ENCODE peak calls at places on chromosomes 4 and X, in eight cellular contexts. T, J, M, Q, C, O, D and W are unnamed samples. For H3K4me1, the result is how much of the 10 kb centered on the place peaks cover.

GRCh38 chr4:165381821-165382373 is 3.1 kb downstream of the CPE start:
- DNase-seq in T (no peak), J (no peak), M (no peak), Q (no peak), C (no peak), O (no peak), D (no peak), W (no peak)

GRCh38 chr4:42501624-42502401 is 104.5 kb downstream of the SHISA3 start:
- DNase-seq in T (no peak), J (no peak), M (no peak), Q (no peak), C (no peak), O (no peak), D (no peak), W (no peak)

GRCh38 chrX:20015422-20015821 is 24.6 kb upstream of the BCLAF3 start:
- DNase-seq in T (no peak), J (no peak), M (no peak), Q (no peak), C (no peak), O (no peak), D (no peak), W (no peak)

GRCh38 chr4:111943796-111944203 is 201.5 kb upstream of the FAM241A start:
- DNase-seq in T (no peak), J (no peak), M (peak), Q (peak), C (peak), O (no peak), D (no peak), W (peak)

GRCh38 chr4:142600952-142601351 is 245.1 kb downstream of the INPP4B start:
- DNase-seq in T (no peak), J (no peak), M (no peak), Q (no peak), C (peak), O (no peak), D (no peak), W (no peak)

GRCh38 chr4:20544645-20545044 is 155.6 kb upstream of the PACRGL start:
- DNase-seq in T (no peak), J (no peak), M (peak), Q (no peak), C (peak), O (no peak), D (no peak), W (no peak)

GRCh38 chr4:169202143-169202699 is 68.5 kb downstream of the SH3RF1 start:
- DNase-seq in T (no peak), J (no peak), M (no peak), Q (no peak), C (no peak), O (no peak), D (no peak), W (no peak)

GRCh38 chr4:150789864-150790263 is 207.9 kb downstream of the MAB21L2 start:
- DNase-seq in T (no peak), J (no peak), M (no peak), Q (no peak), C (no peak), O (no peak), D (no peak), W (no peak)

GRCh38 chr4:79249879-79250503 is 75.9 kb downstream of the NAA11 start:
- DNase-seq in T (no peak), J (no peak), M (no peak), Q (no peak), C (no peak), O (no peak), D (no peak), W (no peak)

GRCh38 chr4:61851126-61851525 is 651.0 kb downstream of the ADGRL3 start:
- DNase-seq in T (no peak), J (no peak), M (no peak), Q (no peak), C (no peak), O (no peak), D (no peak), W (no peak)

GRCh38 chr4:85793256-85793655 is 318.3 kb downstream of the ARHGAP24 start:
- DNase-seq in T (no peak), J (no peak), M (no peak), Q (no peak), C (peak), O (no peak), D (no peak), W (no peak)

GRCh38 chr4:38016698-38017097 is 56.5 kb downstream of the PTTG2 start:
- DNase-seq in T (no peak), J (no peak), M (no peak), Q (no peak), C (no peak), O (no peak), D (no peak), W (no peak)

GRCh38 chr4:140255467-140255866 is 101.5 kb upstream of the MAML3 start:
- DNase-seq in T (no peak), J (no peak), M (no peak), Q (no peak), C (peak), O (no peak), D (no peak), W (no peak)

GRCh38 chr4:166924456-166924855 is 309.8 kb downstream of the SPOCK3 start:
- DNase-seq in T (no peak), J (no peak), M (no peak), Q (no peak), C (no peak), O (no peak), D (no peak), W (no peak)

GRCh38 chrX:78329486-78329885 is 2.1 kb upstream of the CYSLTR1 start:
- DNase-seq in T (no peak), J (no peak), M (no peak), Q (no peak), C (no peak), O (no peak), D (no peak), W (no peak)

GRCh38 chrX:14851526-14851925 is 21.3 kb downstream of the FANCB start:
- DNase-seq in T (no peak), J (no peak), M (no peak), Q (no peak), C (no peak), O (no peak), D (no peak), W (no peak)

GRCh38 chr4:2846172-2846571 is 2.5 kb downstream of the ADD1 start:
- DNase-seq in T (no peak), J (no peak), M (no peak), Q (no peak), C (no peak), O (no peak), D (no peak), W (no peak)

GRCh38 chrX:46683023-46683422 is 75.9 kb downstream of the SLC9A7 start:
- DNase-seq in T (no peak), J (no peak), M (no peak), Q (no peak), C (no peak), O (no peak), D (no peak), W (no peak)

GRCh38 chrX:16487620-16488380 is 162.2 kb upstream of the S100G start:
- DNase-seq in T (no peak), J (no peak), M (no peak), Q (no peak), C (no peak), O (no peak), D (no peak), W (no peak)

GRCh38 chr4:152651473-152652060 is 28.2 kb downstream of the TMEM154 start:
- DNase-seq in T (no peak), J (no peak), M (no peak), Q (no peak), C (no peak), O (no peak), D (no peak), W (no peak)

GRCh38 chrX:50736651-50737050 is 77.3 kb downstream of the SHROOM4 start:
- DNase-seq in T (no peak), J (no peak), M (no peak), Q (no peak), C (no peak), O (no peak), D (no peak), W (no peak)

GRCh38 chrX:57528670-57529255 is 63.0 kb upstream of the ZXDB start:
- DNase-seq in T (peak), J (no peak), M (no peak), Q (no peak), C (no peak), O (no peak), D (no peak), W (no peak)

GRCh38 chr4:142509881-142510280 is 336.2 kb downstream of the INPP4B start:
- DNase-seq in T (no peak), J (no peak), M (no peak), Q (no peak), C (no peak), O (no peak), D (no peak), W (no peak)

GRCh38 chr4:62193726-62194125 is 993.6 kb downstream of the ADGRL3 start:
- DNase-seq in T (no peak), J (no peak), M (no peak), Q (no peak), C (no peak), O (no peak), D (no peak), W (no peak)

GRCh38 chrX:129980540-129981206 is 1.8 kb upstream of the BCORL1 start:
- DNase-seq in T (no peak), J (peak), M (no peak), Q (peak), C (no peak), O (peak), D (no peak), W (peak)

GRCh38 chrX:34956915-34957314 is 14.3 kb downstream of the FAM47B start:
- DNase-seq in T (no peak), J (no peak), M (no peak), Q (no peak), C (peak), O (no peak), D (no peak), W (no peak)

GRCh38 chrX:133250184-133251080 is 32.3 kb upstream of the TFDP3 start:
- DNase-seq in T (no peak), J (no peak), M (no peak), Q (no peak), C (peak), O (no peak), D (no peak), W (no peak)

GRCh38 chrX:136304493-136304892 is 3.7 kb downstream of the ADGRG4 start:
- DNase-seq in T (no peak), J (no peak), M (no peak), Q (no peak), C (no peak), O (no peak), D (no peak), W (no peak)

GRCh38 chr4:73620115-73620792 is at the start of gene RASSF6:
- DNase-seq in T (no peak), J (no peak), M (peak), Q (peak), C (no peak), O (no peak), D (no peak), W (peak)

GRCh38 chr4:69054578-69055200 is 41.6 kb upstream of the UGT2B7 start:
- DNase-seq in T (no peak), J (no peak), M (peak), Q (no peak), C (peak), O (no peak), D (no peak), W (no peak)

DNA sequence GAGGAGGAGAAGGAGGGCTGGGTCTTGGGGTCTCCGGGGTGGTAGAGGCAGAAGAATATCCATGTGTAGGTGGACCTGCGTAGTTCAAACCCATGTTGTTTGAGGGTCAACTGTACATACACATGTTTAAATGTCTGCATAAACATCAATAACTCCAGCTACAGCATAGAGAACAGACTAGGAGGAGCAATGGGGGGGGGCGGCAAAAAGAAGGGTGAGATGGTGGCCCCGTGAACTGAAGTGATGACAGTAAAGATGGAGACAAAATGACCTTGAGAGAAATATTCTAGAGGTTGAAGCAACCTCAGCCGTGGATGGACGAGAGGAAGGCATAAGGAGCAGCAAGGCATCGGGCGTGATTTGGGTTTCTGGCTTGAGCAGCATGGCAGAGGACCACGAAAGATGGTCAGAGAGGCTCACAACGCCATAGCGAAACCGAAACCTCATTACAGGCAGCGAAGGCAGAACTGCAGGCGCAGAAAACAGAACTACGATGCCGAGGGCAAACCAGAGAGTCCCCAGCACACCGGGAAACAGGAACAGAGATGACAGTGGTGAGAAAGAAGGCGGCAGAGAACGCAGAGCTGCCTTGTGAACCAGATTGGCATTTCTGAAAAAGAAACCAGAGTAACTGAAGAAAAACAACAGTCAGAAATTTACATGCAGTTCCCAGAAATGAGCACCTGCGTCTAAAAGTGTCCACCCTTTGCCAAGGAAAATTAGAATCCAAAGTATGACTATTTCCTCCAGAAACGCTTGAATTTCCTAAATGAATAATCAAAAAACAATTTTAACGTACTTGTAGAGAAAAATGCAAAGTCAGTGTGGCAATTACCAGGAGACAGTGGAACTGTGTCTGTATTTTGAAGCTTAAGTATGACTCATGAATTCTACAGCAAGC is 50.2 kb upstream of the ENPP6 start:
- DNase-seq in T (peak), J (peak), M (peak), Q (peak), C (peak), O (no peak), D (no peak), W (peak)
- H3K4me3 ChIP-seq in T (peak), J (no peak), M (peak), Q (peak), C (peak), O (peak), D (peak), W (peak)

DNA sequence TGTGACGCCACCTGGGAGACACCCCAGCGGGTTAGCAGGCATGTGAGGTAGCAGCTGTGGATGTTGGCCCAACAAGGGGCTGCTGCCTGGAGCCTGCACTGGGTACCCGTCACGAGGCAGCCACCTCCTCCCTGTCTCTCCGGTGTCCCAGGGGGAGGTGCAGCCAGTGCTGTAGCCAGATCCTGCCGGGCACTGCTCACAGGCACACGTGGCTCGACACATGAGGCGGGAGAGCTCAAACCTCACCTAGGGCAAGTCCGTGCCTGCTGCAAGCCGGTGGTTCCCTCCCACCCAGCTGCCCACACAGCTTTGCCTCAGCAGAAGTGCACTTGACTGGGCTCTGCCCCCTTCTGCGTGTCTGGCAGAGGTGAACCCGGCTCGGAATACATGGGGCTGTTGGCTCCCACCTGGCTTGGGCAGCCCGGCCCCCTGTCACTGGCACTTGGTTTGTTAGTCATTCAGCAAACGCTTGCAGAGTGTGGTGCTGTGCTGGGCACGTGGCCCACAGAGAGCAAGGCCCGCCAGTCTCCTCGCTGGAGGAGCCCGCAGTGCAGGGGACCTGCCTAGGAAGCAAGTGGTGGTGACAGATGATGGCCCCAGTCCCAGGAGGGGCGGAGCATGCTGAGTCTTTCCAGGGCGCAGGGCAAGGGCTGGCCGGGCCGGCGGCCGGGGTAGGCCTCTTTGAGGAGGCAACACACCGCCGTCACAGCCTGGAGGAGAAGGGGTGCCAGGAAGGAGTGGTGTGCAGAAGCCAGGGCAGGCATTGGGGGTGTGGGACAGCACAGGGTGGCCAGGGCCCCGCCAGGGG is 10.1 kb upstream of the SH3TC1 start:
- DNase-seq in T (no peak), J (peak), M (no peak), Q (peak), C (peak), O (peak), D (no peak), W (peak)
- H3K27ac ChIP-seq in T (no peak), J (peak), M (no peak), Q (peak), C (no peak), O (peak), D (peak), W (peak)

GRCh38 chr4:6222761-6223292 is 22.5 kb upstream of the JAKMIP1 start:
- DNase-seq in T (no peak), J (no peak), M (peak), Q (no peak), C (no peak), O (no peak), D (no peak), W (no peak)
- H3K4me1 ChIP-seq in T (under half), J (under half), M (under half), Q (under half), C (under half), O (under half), D (under half), W (under half)

DNA sequence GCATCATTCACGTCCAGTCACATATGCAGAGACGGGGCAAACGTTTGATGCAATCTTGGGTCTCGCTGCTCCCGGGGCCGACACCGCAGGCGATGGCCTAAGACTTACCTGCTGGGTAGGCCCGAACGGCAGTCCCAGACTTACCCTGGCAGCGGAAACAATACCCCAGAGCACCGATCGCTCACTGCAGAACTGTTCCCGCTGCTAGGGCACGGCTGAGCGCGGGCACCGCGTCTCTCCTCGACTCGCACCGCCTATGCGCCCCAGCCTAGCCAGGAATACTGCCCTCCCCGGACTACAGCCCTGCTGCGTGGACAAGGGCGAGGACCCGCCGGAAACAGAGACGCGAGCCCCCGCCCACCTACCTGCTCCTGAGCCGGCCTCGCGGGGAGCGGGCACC is 86.2 kb downstream of the HPRT1 start:
- DNase-seq in T (no peak), J (no peak), M (no peak), Q (no peak), C (no peak), O (no peak), D (no peak), W (no peak)
- H3K4me3 ChIP-seq in T (no peak), J (no peak), M (no peak), Q (no peak), C (peak), O (no peak), D (no peak), W (no peak)

GRCh38 chr4:98470831-98471230 is 187.6 kb downstream of the TSPAN5 start:
- DNase-seq in T (no peak), J (no peak), M (no peak), Q (no peak), C (no peak), O (no peak), D (no peak), W (no peak)
- H3K27ac ChIP-seq in T (no peak), J (no peak), M (no peak), Q (no peak), C (no peak), O (no peak), D (no peak), W (peak)

GRCh38 chrX:65686246-65686645 is 18.8 kb downstream of the MSN start:
- DNase-seq in T (no peak), J (no peak), M (no peak), Q (no peak), C (no peak), O (no peak), D (no peak), W (no peak)
- H3K4me1 ChIP-seq in T (half or more), J (half or more), M (under half), Q (half or more), C (under half), O (half or more), D (half or more), W (under half)